ENCODE peak calls at places on chromosomes 12 and 14, in four cellular contexts. C, U, D and M are unnamed samples.
A peak's percentile ranks its signal among the peaks of the same experiment; 100 is the strongest.

GRCh38 chr14:32192712-32193373 is 9.0 kb upstream of the RNU6-7 start:
- DNase-seq in C (no peak), U (no peak), D (peak; percentile 27), M (no peak)

GRCh38 chr14:94850332-94851211 is 80.7 kb upstream of the GSC start:
- DNase-seq in C (no peak), U (no peak), D (no peak), M (no peak)

GRCh38 chr12:49959570-49960473 is 1.9 kb upstream of the AQP5 start:
- DNase-seq in C (peak; percentile 58), U (peak; percentile 80), D (no peak), M (peak; percentile 44)

GRCh38 chr12:22722081-22722480 is 97.1 kb downstream of the ETNK1 start:
- DNase-seq in C (no peak), U (no peak), D (no peak), M (no peak)

GRCh38 chr12:131990066-131990979 is 40.6 kb downstream of the EP400 start:
- DNase-seq in C (no peak), U (no peak), D (no peak), M (peak; percentile 61)

GRCh38 chr12:62698701-62699101 is 232.1 kb downstream of the MON2 start:
- DNase-seq in C (peak; percentile 32), U (peak; percentile 43), D (no peak), M (peak; percentile 81)

GRCh38 chr14:70858641-70859040 is 48.6 kb upstream of the PCNX1 start:
- DNase-seq in C (no peak), U (no peak), D (no peak), M (no peak)

GRCh38 chr14:77498120-77498979 is at the start of gene ISM2:
- DNase-seq in C (peak; percentile 34), U (peak; percentile 44), D (peak; percentile 86), M (peak; percentile 8)

GRCh38 chr12:78208106-78208505 is 377.4 kb downstream of the NAV3 start:
- DNase-seq in C (no peak), U (peak; percentile 42), D (no peak), M (peak; percentile 67)

GRCh38 chr14:78486621-78487020 is 316.4 kb downstream of the NRXN3 start:
- DNase-seq in C (no peak), U (no peak), D (no peak), M (no peak)

GRCh38 chr12:9931245-9931644 is 925 bp downstream of the CLEC2A start:
- DNase-seq in C (no peak), U (no peak), D (no peak), M (no peak)

GRCh38 chr14:68143341-68143807 is 323.8 kb downstream of the RAD51B start:
- DNase-seq in C (no peak), U (peak; percentile 28), D (no peak), M (peak; percentile 90)

GRCh38 chr12:47905313-47905730 is 528 bp upstream of the VDR start:
- DNase-seq in C (peak; percentile 82), U (peak; percentile 77), D (peak; percentile 80), M (no peak)

GRCh38 chr14:67269338-67270060 is 28.3 kb downstream of the PALS1 start:
- DNase-seq in C (no peak), U (no peak), D (peak; percentile 4), M (peak; percentile 80)

GRCh38 chr12:107448198-107448597 is 237.4 kb upstream of the PWP1 start:
- DNase-seq in C (no peak), U (peak; percentile 25), D (peak; percentile 40), M (no peak)

GRCh38 chr12:66804555-66804954 is 125.7 kb upstream of the GRIP1 start:
- DNase-seq in C (no peak), U (no peak), D (no peak), M (no peak)

GRCh38 chr12:111337371-111337770 is 31.5 kb downstream of the PHETA1 start:
- DNase-seq in C (no peak), U (no peak), D (no peak), M (no peak)

GRCh38 chr12:93982847-93983315 is 165.5 kb upstream of the PLXNC1 start:
- DNase-seq in C (peak; percentile 64), U (peak; percentile 79), D (no peak), M (peak; percentile 94)

GRCh38 chr14:89750206-89750867 is 204.2 kb downstream of the EFCAB11 start:
- DNase-seq in C (no peak), U (no peak), D (no peak), M (no peak)

GRCh38 chr12:53053223-53054111 is 3.6 kb downstream of the TNS2 start:
- DNase-seq in C (peak; percentile 72), U (peak; percentile 87), D (no peak), M (no peak)

GRCh38 chr12:53049582-53050318 is at the start of gene TNS2:
- DNase-seq in C (no peak), U (peak; percentile 61), D (peak; percentile 72), M (no peak)

GRCh38 chr12:32603858-32604257 is 75.2 kb upstream of the DNM1L start:
- DNase-seq in C (peak; percentile 71), U (peak; percentile 1), D (no peak), M (peak; percentile 75)

GRCh38 chr12:127559349-127560040 is 707.5 kb upstream of the TMEM132C start:
- DNase-seq in C (peak; percentile 78), U (peak; percentile 98), D (peak; percentile 16), M (peak; percentile 99)

GRCh38 chr14:33676135-33676566 is 274.7 kb downstream of the EGLN3 start:
- DNase-seq in C (peak; percentile 27), U (peak; percentile 78), D (peak; percentile 24), M (peak; percentile 57)

GRCh38 chr14:32298346-32298745 is 30.8 kb upstream of the AKAP6 start:
- DNase-seq in C (no peak), U (no peak), D (no peak), M (no peak)

GRCh38 chr12:26847431-26847830 is 14.4 kb upstream of the ITPR2 start:
- DNase-seq in C (no peak), U (no peak), D (no peak), M (no peak)

GRCh38 chr14:22382395-22382794 is 206.6 kb downstream of the DAD1 start:
- DNase-seq in C (no peak), U (no peak), D (no peak), M (no peak)

GRCh38 chr12:26471560-26471959 is 276.2 kb downstream of the SSPN start:
- DNase-seq in C (peak; percentile 13), U (peak; percentile 23), D (no peak), M (peak; percentile 63)

GRCh38 chr12:50520808-50521207 is 16.0 kb downstream of the DIP2B start:
- DNase-seq in C (no peak), U (no peak), D (no peak), M (no peak)

GRCh38 chr12:113097716-113098427 is 37.7 kb downstream of the RASAL1 start:
- DNase-seq in C (no peak), U (no peak), D (peak; percentile 93), M (peak; percentile 38)

GRCh38 chr14:64191756-64192155 is 102.4 kb downstream of the ESR2 start:
- DNase-seq in C (peak; percentile 71), U (peak; percentile 80), D (no peak), M (peak; percentile 73)

GRCh38 chr12:124490584-124491305 is 76.7 kb downstream of the NCOR2 start:
- DNase-seq in C (no peak), U (no peak), D (peak; percentile 88), M (no peak)

DNA sequence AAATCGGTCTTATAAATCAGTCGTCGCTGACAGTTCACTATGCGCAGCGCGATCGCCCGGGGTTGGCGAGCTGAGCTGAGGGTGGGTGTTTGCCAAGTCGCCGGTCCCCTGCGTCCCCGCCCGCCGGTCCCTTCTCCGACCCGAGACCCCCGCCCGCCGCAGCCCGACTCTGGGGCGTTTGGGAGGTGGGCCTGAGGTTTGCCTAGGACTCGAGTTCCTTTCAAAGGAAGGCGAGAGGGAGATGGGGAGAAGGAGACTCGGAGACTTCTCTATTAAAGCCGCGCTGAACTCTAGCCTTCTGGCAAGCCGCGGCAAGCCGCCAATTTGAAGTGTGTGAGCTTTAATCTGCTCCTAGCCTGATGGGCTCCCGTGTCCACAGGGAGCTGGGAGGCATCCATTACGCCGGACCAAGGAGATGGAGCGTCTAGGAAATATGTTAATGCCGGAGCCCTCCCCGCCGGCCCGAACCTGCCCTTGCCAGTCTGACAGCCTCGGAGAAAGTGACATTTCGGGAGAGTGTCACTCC is 392.8 kb downstream of the NOVA1 start:
- DNase-seq in C (no peak), U (no peak), D (peak; percentile 7), M (no peak)
- H3K9ac ChIP-seq in C (no peak overlapping the region), U (no peak overlapping the region), D (no peak overlapping the region), M (peak overlapping the region; percentile 49)

DNA sequence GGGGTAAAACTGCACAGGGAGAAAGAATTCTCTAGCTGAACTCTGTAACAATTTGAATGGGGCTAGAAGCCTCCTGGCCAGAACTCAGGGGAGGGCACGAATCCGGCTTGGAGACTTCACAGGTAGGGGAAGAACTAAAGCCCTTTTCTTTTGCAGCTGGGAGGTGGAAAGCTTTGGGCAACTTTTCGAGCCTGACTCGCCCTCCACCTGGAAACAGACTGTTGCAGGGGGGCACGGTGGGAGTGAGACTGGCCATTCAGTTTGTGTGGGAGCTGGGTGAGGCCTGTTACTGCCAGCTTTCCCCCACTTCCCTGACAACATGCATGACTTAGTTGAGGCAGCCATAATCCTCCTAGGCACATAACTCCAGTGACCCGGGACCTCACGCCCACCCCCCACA is 135.8 kb downstream of the PLCZ1 start:
- DNase-seq in C (no peak), U (no peak), D (no peak), M (no peak)
- H3K9ac ChIP-seq in C (no peak overlapping the region), U (no peak overlapping the region), D (no peak overlapping the region), M (no peak overlapping the region)

GRCh38 chr12:34299802-34300193 is 277.5 kb downstream of the ALG10 start:
- DNase-seq in C (no peak), U (no peak), D (no peak), M (no peak)
- H3K9ac ChIP-seq in C (no peak overlapping the region), U (no peak overlapping the region), D (no peak overlapping the region), M (no peak overlapping the region)

GRCh38 chr12:103444983-103445382 is 50.8 kb downstream of the C12orf42 start:
- DNase-seq in C (no peak), U (no peak), D (no peak), M (no peak)
- H3K9ac ChIP-seq in C (no peak overlapping the region), U (no peak overlapping the region), D (no peak overlapping the region), M (no peak overlapping the region)

GRCh38 chr12:6177593-6178358 is 22.4 kb upstream of the CD9 start:
- DNase-seq in C (no peak), U (no peak), D (no peak), M (no peak)
- H3K9ac ChIP-seq in C (no peak overlapping the region), U (no peak overlapping the region), D (no peak overlapping the region), M (no peak overlapping the region)